ENCODE peak calls at places on chromosomes 5 and 9, in eight cellular contexts. Z is NCI-H524; M is kidney epithelial cell; E is astrocyte of the spinal cord; U is GM10248; Y is iPS-NIHi11; Q is stimulated activated naive CD4-positive, alpha-beta T cell; W is activated CD4-positive, alpha-beta T cell treated with anti-CD3 and anti-CD28 coated beads for 48 hours. S is an unnamed sample.

GRCh38 chr5:54094706-54095105 is 215.7 kb downstream of the ARL15 start:
- DNase-seq in W (no peak), Y (no peak), Q (no peak), U (no peak), E (no peak), M (no peak), Z (no peak), S (no peak)

GRCh38 chr5:135857630-135858311 is 23.3 kb downstream of the SLC25A48 start:
- DNase-seq in Y (no peak), U (no peak), E (no peak), Z (no peak), M (no peak), Q (no peak), W (no peak), S (no peak)

GRCh38 chr9:105833271-105833975 is 139.1 kb downstream of the TMEM38B start:
- DNase-seq in Y (no peak), M (no peak), E (no peak), Q (no peak), U (no peak), Z (peak; percentile 14), W (no peak), S (no peak)

GRCh38 chr9:87516222-87516930 is 18.7 kb downstream of the DAPK1 start:
- DNase-seq in E (no peak), W (no peak), M (no peak), Q (no peak), U (no peak), Y (no peak), Z (peak; percentile 2), S (no peak)

GRCh38 chr9:76085596-76085995 is 195.1 kb downstream of the PCSK5 start:
- DNase-seq in W (no peak), M (no peak), U (no peak), Y (no peak), E (no peak), Q (no peak), Z (no peak), S (no peak)

GRCh38 chr5:173629628-173630027 is 13.2 kb upstream of the BOD1 start:
- DNase-seq in Y (peak; percentile 85), W (peak; percentile 19), U (peak; percentile 62), Z (no peak), M (no peak), Q (no peak), E (no peak), S (no peak)

GRCh38 chr5:10594591-10595210 is 30.8 kb downstream of the ANKRD33B start:
- DNase-seq in M (no peak), Y (no peak), E (peak; percentile 38), Z (peak; percentile 83), U (no peak), Q (no peak), W (no peak), S (no peak)

GRCh38 chr5:163614787-163615186 is 109.4 kb downstream of the MAT2B start:
- DNase-seq in E (peak; percentile 8), M (no peak), Y (no peak), Z (no peak), Q (no peak), U (no peak), W (no peak), S (no peak)

GRCh38 chr9:125844611-125845010 is 97.4 kb downstream of the PBX3 start:
- DNase-seq in W (no peak), E (no peak), M (no peak), Q (no peak), Y (no peak), Z (peak; percentile 94), U (no peak), S (no peak)

GRCh38 chr5:51604324-51604723 is 221.1 kb downstream of the ISL1 start:
- DNase-seq in Q (no peak), Z (no peak), M (no peak), E (no peak), W (no peak), U (no peak), Y (no peak), S (no peak)

GRCh38 chr9:72384710-72385475 is 19.9 kb upstream of the ZFAND5 start:
- DNase-seq in W (no peak), E (peak; percentile 52), U (no peak), Z (no peak), M (no peak), Y (no peak), Q (no peak), S (no peak)

GRCh38 chr9:99044827-99045226 is 60.1 kb upstream of the TGFBR1 start:
- DNase-seq in M (no peak), W (no peak), Z (no peak), Y (no peak), U (no peak), E (peak; percentile 44), Q (no peak), S (no peak)

GRCh38 chr9:97387936-97388684 is 23.8 kb upstream of the TDRD7 start:
- DNase-seq in Q (no peak), M (no peak), Z (no peak), E (no peak), U (peak; percentile 15), W (no peak), Y (peak; percentile 62), S (no peak)

GRCh38 chr5:84088996-84089395 is 295.7 kb downstream of the EDIL3 start:
- DNase-seq in M (no peak), Y (no peak), W (no peak), Q (no peak), E (peak; percentile 28), Z (peak; percentile 75), U (no peak), S (no peak)

GRCh38 chr9:129139233-129139992 is 28.2 kb downstream of the PTPA start:
- DNase-seq in Z (peak; percentile 87), W (peak; percentile 82), E (peak; percentile 87), Q (peak; percentile 55), Y (peak; percentile 81), U (peak; percentile 82), M (no peak), S (peak; percentile 83)

GRCh38 chr9:79471577-79472543 is 99.9 kb upstream of the TLE4 start:
- DNase-seq in E (peak; percentile 42), U (no peak), W (peak; percentile 11), Y (peak; percentile 9), Q (no peak), Z (peak; percentile 5), M (no peak), S (peak; percentile 5)

GRCh38 chr5:124741711-124742496 is 4.5 kb downstream of the ZNF608 start:
- DNase-seq in M (peak; percentile 93), Z (peak; percentile 96), Q (no peak), W (no peak), U (no peak), E (peak; percentile 94), Y (peak; percentile 50), S (peak; percentile 25)

GRCh38 chr5:143896981-143897380 is 85.0 kb downstream of the HMHB1 start:
- DNase-seq in Y (no peak), Q (no peak), M (no peak), Z (no peak), W (peak; percentile 6), E (peak; percentile 67), U (no peak), S (no peak)

GRCh38 chr9:32992596-32993238 is 8.7 kb downstream of the APTX start:
- DNase-seq in Q (no peak), Z (no peak), M (no peak), U (no peak), E (no peak), W (no peak), Y (no peak), S (no peak)

GRCh38 chr5:10199700-10200099 is 50.0 kb downstream of the ATPSCKMT start:
- DNase-seq in M (no peak), Q (no peak), E (no peak), W (no peak), U (no peak), Y (no peak), Z (no peak), S (no peak)

GRCh38 chr9:27340876-27341540 is 44.1 kb upstream of the EQTN start:
- DNase-seq in E (peak; percentile 10), U (no peak), W (no peak), Z (no peak), M (no peak), Q (no peak), Y (peak; percentile 34), S (no peak)

GRCh38 chr5:158322620-158323019 is 463.7 kb upstream of the CLINT1 start:
- DNase-seq in Z (no peak), Y (no peak), E (no peak), U (no peak), Q (no peak), W (no peak), M (no peak), S (no peak)

GRCh38 chr5:181261320-181262085 is 560 bp upstream of the TRIM52 start:
- DNase-seq in E (peak; percentile 78), Z (no peak), U (peak; percentile 72), Q (no peak), Y (peak; percentile 53), M (no peak), W (peak; percentile 79), S (no peak)

GRCh38 chr5:141840826-141841360 is 37.3 kb downstream of the PCDH1 start:
- DNase-seq in M (no peak), U (no peak), Z (no peak), W (no peak), Q (no peak), E (no peak), Y (no peak), S (no peak)

GRCh38 chr5:150846651-150847333 is 471 bp downstream of the IRGM start:
- DNase-seq in Q (peak; percentile 44), W (peak; percentile 72), Y (peak; percentile 75), M (peak; percentile 58), Z (peak; percentile 86), E (peak; percentile 87), U (peak; percentile 77), S (peak; percentile 71)

GRCh38 chr9:20117482-20117881 is 328.6 kb upstream of the SLC24A2 start:
- DNase-seq in M (no peak), Z (no peak), E (no peak), U (no peak), W (no peak), Q (no peak), Y (no peak), S (no peak)

GRCh38 chr9:79256691-79257213 is 315.0 kb upstream of the TLE4 start:
- DNase-seq in M (peak; percentile 90), E (peak; percentile 96), Z (peak; percentile 55), Y (peak; percentile 31), Q (no peak), U (no peak), W (no peak), S (peak; percentile 94)

GRCh38 chr5:139946440-139946839 is 96.7 kb downstream of the NRG2 start:
- DNase-seq in U (no peak), Z (no peak), M (no peak), Y (no peak), E (no peak), Q (no peak), W (no peak), S (no peak)

GRCh38 chr9:136787690-136788400 is 3.3 kb upstream of the TMEM141 start:
- DNase-seq in W (peak; percentile 80), U (peak; percentile 69), Y (peak; percentile 82), Q (peak; percentile 52), E (peak; percentile 55), M (no peak), Z (peak; percentile 86), S (peak; percentile 37)

GRCh38 chr5:69331528-69332445 is 814 bp downstream of the CCDC125 start:
- DNase-seq in E (no peak), Y (peak; percentile 23), W (no peak), M (no peak), Q (no peak), U (no peak), Z (no peak), S (no peak)

GRCh38 chr5:147084702-147085101 is 150.1 kb upstream of the STK32A start:
- DNase-seq in Z (no peak), U (no peak), M (no peak), E (no peak), Q (no peak), W (no peak), Y (no peak), S (no peak)

S was measured in NCI-H1694 treated with DMSO at 0.1 percent for 48 hours.